ENCODE peak calls at places on chromosomes 4 and X, in seven cellular contexts. T is fibroblast of lung; S is HepG2; X is aorta; O is body of pancreas; M is left lung; W is CD8-positive, alpha-beta T cell. G is an unnamed sample.

GRCh38 chr4:177185151-177185550 is 124.5 kb upstream of the NEIL3 start:
- DNase-seq in M (no peak), O (no peak), X (no peak), T (no peak), W (no peak), S (no peak), G (no peak)

GRCh38 chr4:177052211-177052725 is 257.4 kb upstream of the NEIL3 start:
- DNase-seq in T (no peak), W (no peak), X (no peak), O (no peak), M (no peak), S (no peak), G (no peak)

GRCh38 chr4:173009129-173009823 is 159.3 kb upstream of the GALNT7 start:
- DNase-seq in S (no peak), M (no peak), W (no peak), X (no peak), T (peak; percentile 66), O (no peak), G (no peak)

GRCh38 chr4:167238226-167238625 is 3.9 kb upstream of the SPOCK3 start:
- DNase-seq in S (no peak), M (no peak), W (no peak), O (no peak), X (no peak), T (no peak), G (no peak)

GRCh38 chr4:138576684-138577083 is 334.5 kb upstream of the SLC7A11 start:
- DNase-seq in T (peak; percentile 59), X (no peak), S (peak; percentile 39), O (no peak), W (no peak), M (no peak), G (no peak)

GRCh38 chr4:78552398-78553396 is 1.1 kb downstream of the ANXA3 start:
- DNase-seq in W (no peak), T (no peak), M (no peak), O (no peak), X (no peak), S (peak; percentile 67), G (no peak)

GRCh38 chr4:128660361-128660964 is 149.0 kb upstream of the JADE1 start:
- DNase-seq in S (no peak), M (no peak), X (no peak), W (no peak), O (peak; percentile 59), T (peak; percentile 96), G (no peak)

GRCh38 chr4:53694666-53695065 is 103.4 kb upstream of the LNX1 start:
- DNase-seq in X (no peak), O (no peak), T (no peak), S (no peak), M (no peak), W (no peak), G (no peak)

GRCh38 chr4:170049793-170050192 is 23.6 kb upstream of the MFAP3L start:
- DNase-seq in X (no peak), O (no peak), S (no peak), T (no peak), W (no peak), M (no peak), G (no peak)

GRCh38 chrX:94057385-94057784 is 383.4 kb downstream of the FAM133A start:
- DNase-seq in S (no peak), X (no peak), M (no peak), O (no peak), T (no peak), W (no peak), G (no peak)

GRCh38 chrX:10620121-10620699 is at the start of gene MID1:
- DNase-seq in T (peak; percentile 83), M (peak; percentile 77), W (no peak), S (no peak), X (peak; percentile 69), O (peak; percentile 73), G (no peak)

GRCh38 chr4:8198206-8198905 is 734 bp upstream of the SH3TC1 start:
- DNase-seq in W (no peak), M (peak; percentile 79), O (peak; percentile 85), T (no peak), X (peak; percentile 78), S (no peak), G (no peak)
- H3K4me1 ChIP-seq in W (peaks cover 47% of the 10 kb centered on the region), M (peaks cover 73% of the 10 kb centered on the region), O (peaks cover 63% of the 10 kb centered on the region), T (peaks cover 23% of the 10 kb centered on the region), X (no peaks in the 10 kb centered on the region), S (peaks cover 59% of the 10 kb centered on the region), G (peaks cover 44% of the 10 kb centered on the region)

GRCh38 chrX:97847885-97848679 is 964.4 kb downstream of the RPA4 start:
- DNase-seq in X (no peak), W (no peak), T (no peak), M (no peak), S (no peak), O (no peak), G (no peak)
- H3K4me3 ChIP-seq in X (no peak overlapping the region), W (no peak overlapping the region), T (no peak overlapping the region), M (no peak overlapping the region), S (no peak overlapping the region), O (no peak overlapping the region), G (no peak overlapping the region)

DNA sequence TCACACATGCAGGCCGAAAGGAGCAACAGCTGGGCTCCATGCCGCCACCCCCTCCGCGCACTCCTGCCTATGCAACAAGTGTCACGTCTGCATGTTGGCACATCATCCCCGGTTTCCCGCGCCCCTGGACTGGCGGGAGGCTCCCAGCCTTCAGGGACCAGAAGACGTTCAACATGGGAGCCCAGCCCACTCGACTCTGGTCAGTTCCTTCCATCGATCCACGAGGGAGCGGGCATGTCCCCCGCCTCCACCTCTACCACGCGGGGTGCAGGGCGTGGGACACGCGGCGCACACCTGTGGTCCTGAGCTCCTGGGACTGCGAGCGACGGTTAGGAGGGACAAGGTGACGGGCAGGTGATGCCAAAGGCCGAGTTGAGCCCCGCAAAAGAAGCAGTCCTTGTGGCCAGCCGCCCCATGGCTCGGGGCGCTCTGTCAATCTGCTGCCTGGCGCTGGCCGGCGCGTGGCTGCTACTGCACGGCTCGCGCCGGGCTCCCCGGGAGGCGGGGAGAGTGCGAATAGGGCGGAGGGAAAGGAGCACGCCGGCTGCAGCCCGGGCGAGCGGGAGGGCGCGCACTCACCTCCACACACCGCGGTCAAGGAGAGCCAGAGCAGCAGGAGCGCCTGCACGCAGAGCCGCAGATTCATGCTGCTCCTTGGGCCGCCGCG is 638 bp downstream of the APLN start:
- DNase-seq in M (peak; percentile 78), O (no peak), W (no peak), S (no peak), T (no peak), X (peak; percentile 68), G (no peak)
- H3K4me1 ChIP-seq in M (peaks cover 7% of the 10 kb centered on the region), O (peaks cover 14% of the 10 kb centered on the region), W (peaks cover 10% of the 10 kb centered on the region), S (peaks cover 7% of the 10 kb centered on the region), T (no peaks in the 10 kb centered on the region), X (no peaks in the 10 kb centered on the region), G (peaks cover 5% of the 10 kb centered on the region)

GRCh38 chr4:184645904-184646610 is 3.2 kb downstream of the CASP3 start:
- DNase-seq in O (no peak), X (no peak), W (no peak), T (no peak), M (no peak), S (no peak), G (no peak)
- H3K4me3 ChIP-seq in O (no peak overlapping the region), X (no peak overlapping the region), W (no peak overlapping the region), T (no peak overlapping the region), M (no peak overlapping the region), S (no peak overlapping the region), G (no peak overlapping the region)

DNA sequence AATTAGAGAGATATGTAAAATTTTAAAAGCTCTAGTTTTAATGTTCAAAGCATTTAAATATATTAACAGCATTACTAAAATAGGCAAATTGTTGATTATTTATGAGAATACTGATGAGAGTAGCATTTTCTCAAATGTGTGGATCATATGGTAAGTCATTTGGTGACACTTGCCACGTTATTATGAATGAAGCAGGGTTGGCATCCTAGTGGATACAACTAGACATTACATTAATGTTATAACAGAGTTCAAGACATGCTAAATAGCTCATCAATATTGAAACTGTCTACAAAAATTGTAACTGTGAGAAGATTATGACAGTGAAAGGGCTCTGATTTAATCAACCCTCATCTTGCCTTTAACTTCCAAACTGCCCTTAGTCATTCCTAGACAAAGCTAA is 171.1 kb downstream of the PDGFC start:
- DNase-seq in X (no peak), W (no peak), M (no peak), O (no peak), S (no peak), T (no peak), G (no peak)
- H3K4me1 ChIP-seq in X (no peaks in the 10 kb centered on the region), W (no peaks in the 10 kb centered on the region), M (no peaks in the 10 kb centered on the region), O (no peaks in the 10 kb centered on the region), S (no peaks in the 10 kb centered on the region), T (peaks cover 3% of the 10 kb centered on the region), G (no peaks in the 10 kb centered on the region)

GRCh38 chr4:70946944-70947343 is 44.8 kb downstream of the MOB1B start:
- DNase-seq in T (no peak), W (no peak), O (no peak), M (no peak), X (no peak), S (no peak), G (no peak)

GRCh38 chr4:70945452-70946055 is 43.4 kb downstream of the MOB1B start:
- DNase-seq in T (no peak), W (no peak), M (no peak), O (no peak), X (no peak), S (no peak), G (no peak)

GRCh38 chr4:70943115-70943514 is 40.9 kb downstream of the MOB1B start:
- DNase-seq in X (no peak), S (no peak), O (no peak), W (no peak), T (no peak), M (no peak), G (no peak)

GRCh38 chr4:70948665-70949284 is 44.7 kb upstream of the DCK start:
- DNase-seq in X (no peak), S (no peak), O (no peak), T (no peak), W (no peak), M (no peak), G (no peak)

DNA sequence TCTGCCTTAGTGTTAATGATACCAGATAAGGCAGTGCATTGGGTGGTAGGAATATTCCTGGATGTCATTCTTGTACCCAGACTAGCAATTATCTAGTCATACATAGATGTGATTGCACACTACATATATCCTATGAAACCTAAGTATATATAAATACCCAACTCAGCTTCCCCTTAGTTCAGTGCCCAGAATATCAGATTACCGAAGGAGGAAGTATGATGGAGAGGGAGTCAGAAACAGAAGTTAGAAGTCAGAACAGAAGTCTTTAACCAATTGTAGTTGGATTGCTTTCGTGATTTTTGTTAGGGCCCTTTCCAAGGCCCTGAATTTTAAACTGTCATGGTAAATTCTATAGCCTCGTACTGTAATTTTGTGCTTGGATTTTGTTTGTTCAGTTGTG is 42.9 kb downstream of the MOB1B start:
- DNase-seq in S (no peak), M (no peak), X (no peak), T (peak; percentile 16), W (no peak), O (no peak), G (no peak)
- H3K4me3 ChIP-seq in S (no peak overlapping the region), M (no peak overlapping the region), X (no peak overlapping the region), T (no peak overlapping the region), W (no peak overlapping the region), O (no peak overlapping the region), G (no peak overlapping the region)

DNA sequence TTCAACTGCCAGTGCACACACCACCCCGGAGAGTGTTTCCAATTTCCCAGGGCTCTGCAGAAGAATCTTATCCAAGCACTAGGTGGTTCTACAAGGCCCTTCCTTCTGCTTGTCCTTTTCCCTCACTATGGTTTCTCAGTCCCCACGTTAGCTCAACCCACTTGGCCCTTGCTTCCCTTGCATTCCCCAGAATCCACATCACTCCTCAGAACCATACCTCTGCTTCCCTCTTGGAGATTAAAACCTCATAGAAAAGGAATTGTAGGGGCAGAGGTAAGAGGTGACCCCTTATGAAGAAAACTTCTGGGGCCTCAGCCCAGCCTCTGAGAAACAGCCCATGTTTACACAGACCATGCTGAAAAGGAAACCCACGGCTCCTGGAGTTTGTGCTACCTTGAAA is 42.4 kb downstream of the TSPAN5 start:
- DNase-seq in O (no peak), X (no peak), T (no peak), M (no peak), S (no peak), W (no peak), G (no peak)
- H3K4me1 ChIP-seq in O (no peaks in the 10 kb centered on the region), X (no peaks in the 10 kb centered on the region), T (no peaks in the 10 kb centered on the region), M (no peaks in the 10 kb centered on the region), S (no peaks in the 10 kb centered on the region), W (peaks cover 11% of the 10 kb centered on the region), G (no peaks in the 10 kb centered on the region)

G was measured in effector memory CD4-positive, alpha-beta T cell.